ENCODE peak calls at places on chromosomes 4 and X, in four cellular contexts. R is left lung, V is AG04449, O is uterus. F is an unnamed sample.

GRCh38 chr4:140930556-140930955 is 174.4 kb upstream of the TBC1D9 start:
- DNase-seq in R (no peak), O (no peak), V (no peak), F (no peak)

GRCh38 chrX:119688856-119689455 is 4.0 kb downstream of the SEPTIN6 start:
- DNase-seq in R (no peak), V (no peak), O (no peak), F (no peak)

GRCh38 chr4:2462218-2462991 is 6.5 kb upstream of the RNF4 start:
- DNase-seq in R (peak), V (no peak), O (peak), F (no peak)

GRCh38 chr4:26022346-26022891 is 108.4 kb downstream of the SMIM20 start:
- DNase-seq in R (no peak), V (no peak), O (no peak), F (no peak)

GRCh38 chr4:180790471-180790870 is 1452.7 kb upstream of the TENM3 start:
- DNase-seq in R (no peak), O (no peak), V (no peak), F (no peak)

GRCh38 chr4:150209140-150209829 is 131.0 kb downstream of the DCLK2 start:
- DNase-seq in V (no peak), R (no peak), O (peak), F (no peak)

GRCh38 chr4:122635205-122635604 is 14.3 kb upstream of the IL21 start:
- DNase-seq in R (no peak), O (no peak), V (no peak), F (no peak)

GRCh38 chr4:7799723-7800122 is 139.9 kb downstream of the AFAP1 start:
- DNase-seq in V (no peak), O (no peak), R (no peak), F (no peak)

GRCh38 chr4:31422006-31422405 is 701.8 kb downstream of the PCDH7 start:
- DNase-seq in R (no peak), O (no peak), V (no peak), F (no peak)

GRCh38 chr4:6199344-6199921 is 916 bp downstream of the JAKMIP1 start:
- DNase-seq in O (no peak), R (peak), V (no peak), F (no peak)

GRCh38 chrX:18422325-18422724 is 3.1 kb upstream of the CDKL5 start:
- DNase-seq in O (no peak), R (no peak), V (peak), F (no peak)

GRCh38 chr4:8245879-8246833 is 23.4 kb upstream of the HTRA3 start:
- DNase-seq in O (no peak), R (peak), V (no peak), F (no peak)

GRCh38 chrX:13099121-13099520 is 54.7 kb upstream of the FAM9C start:
- DNase-seq in R (no peak), O (no peak), V (no peak), F (no peak)

GRCh38 chr4:76002176-76002575 is 5.1 kb downstream of the CXCL9 start:
- DNase-seq in R (no peak), V (no peak), O (no peak), F (no peak)

GRCh38 chr4:55613621-55614020 is 21.6 kb upstream of the PDCL2 start:
- DNase-seq in V (no peak), R (no peak), O (no peak), F (no peak)

GRCh38 chrX:22409418-22409817 is 136.7 kb downstream of the CBLL2 start:
- DNase-seq in V (no peak), O (no peak), R (no peak), F (no peak)

GRCh38 chrX:110163488-110163887 is 154.4 kb downstream of the AMMECR1 start:
- DNase-seq in R (no peak), V (no peak), O (no peak), F (no peak)

GRCh38 chr4:153834901-153835300 is 46.0 kb upstream of the SFRP2 start:
- DNase-seq in O (no peak), V (no peak), R (no peak), F (no peak)
- TF ChIP-seq CTCF in O (no peak), V (no peak), R (no peak), F (no peak)

GRCh38 chrX:116732214-116732613 is 269.4 kb upstream of the CT83 start:
- DNase-seq in V (no peak), R (no peak), O (no peak), F (no peak)

DNA sequence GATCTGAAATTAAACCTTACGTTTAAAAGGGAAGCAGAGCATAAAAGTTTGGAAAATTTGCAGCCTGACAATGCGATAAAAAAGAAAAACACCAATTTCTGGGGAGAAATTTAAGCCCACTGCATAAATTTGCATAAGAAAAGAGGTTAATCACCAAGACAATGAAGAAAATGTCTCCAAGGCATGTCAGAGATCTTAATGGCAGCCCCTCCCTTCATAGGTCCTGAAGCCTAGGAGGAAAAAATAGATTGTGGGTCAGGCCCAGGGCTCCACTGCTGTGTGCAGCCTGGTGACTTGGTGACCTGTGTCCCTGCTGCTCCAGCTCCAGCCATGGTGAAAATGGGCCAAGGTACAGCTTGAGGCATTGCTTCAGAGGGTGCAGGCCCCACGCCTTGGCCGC is 264.0 kb upstream of the CT83 start:
- DNase-seq in V (no peak), R (no peak), O (no peak), F (no peak)
- TF ChIP-seq CTCF in V (no peak), R (no peak), O (no peak), F (no peak)

GRCh38 chr4:128570380-128570779 is 239.1 kb upstream of the JADE1 start:
- DNase-seq in O (peak), V (no peak), R (no peak), F (peak)
- TF ChIP-seq CTCF in O (no peak), V (no peak), R (no peak), F (no peak)

DNA sequence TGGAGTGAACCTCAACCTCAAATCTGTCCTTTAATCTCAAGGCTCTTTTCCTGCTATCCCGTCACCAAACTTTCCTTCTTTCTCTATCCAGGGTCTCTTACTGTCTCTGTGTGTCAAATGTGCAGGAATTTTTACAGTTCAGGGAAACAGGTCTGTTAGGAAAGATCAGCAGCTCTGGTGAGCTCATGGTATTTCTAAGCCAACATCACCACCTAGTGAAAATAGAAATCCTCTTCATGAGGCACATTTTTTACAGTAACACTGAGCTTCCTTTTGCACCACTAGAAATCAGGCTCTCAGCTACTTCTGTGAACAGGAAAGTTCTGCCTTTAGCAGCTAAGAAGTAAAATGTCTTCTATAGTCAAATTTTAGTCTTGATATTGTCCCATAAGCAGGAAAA is 39.6 kb downstream of the NUDT11 start:
- DNase-seq in R (no peak), O (no peak), V (no peak), F (no peak)
- TF ChIP-seq CTCF in R (no peak), O (no peak), V (no peak), F (no peak)

GRCh38 chr4:4901877-4902276 is 42.4 kb downstream of the MSX1 start:
- DNase-seq in R (no peak), V (no peak), O (no peak), F (no peak)
- TF ChIP-seq CTCF in R (no peak), V (no peak), O (no peak), F (no peak)